ENCODE peak calls at places on chromosome 7, in five cellular contexts. One of them, this sample, is unnamed.

GRCh38 chr7:56181010-56181409 is 64.8 kb upstream of the NUPR2 start:
- DNase-seq in BJ: no peak
- DNase-seq in fibroblast of pulmonary artery: no peak
- DNase-seq in activated naive CD4-positive, alpha-beta T cell treated with anti-CD3 and anti-CD28 coated beads, Interleukin-2, amount 10 ng/mL, durations not matched to agents 7 days and 5 days: no peak
- DNase-seq in T-helper 9 cell: no peak
- DNase-seq in this sample: no peak

GRCh38 chr7:21352540-21353387 is 75.1 kb upstream of the SP4 start:
- DNase-seq in fibroblast of pulmonary artery: no peak
- DNase-seq in activated naive CD4-positive, alpha-beta T cell treated with anti-CD3 and anti-CD28 coated beads, Interleukin-2, amount 10 ng/mL, durations not matched to agents 7 days and 5 days: peak; percentile 42
- DNase-seq in BJ: no peak
- DNase-seq in T-helper 9 cell: no peak
- DNase-seq in this sample: no peak

GRCh38 chr7:64878684-64879083 is 24.4 kb upstream of the ZNF273 start:
- DNase-seq in BJ: no peak
- DNase-seq in fibroblast of pulmonary artery: no peak
- DNase-seq in activated naive CD4-positive, alpha-beta T cell treated with anti-CD3 and anti-CD28 coated beads, Interleukin-2, amount 10 ng/mL, durations not matched to agents 7 days and 5 days: no peak
- DNase-seq in T-helper 9 cell: no peak
- DNase-seq in this sample: no peak

GRCh38 chr7:159317294-159317693 is 172.6 kb upstream of the VIPR2 start:
- DNase-seq in activated naive CD4-positive, alpha-beta T cell treated with anti-CD3 and anti-CD28 coated beads, Interleukin-2, amount 10 ng/mL, durations not matched to agents 7 days and 5 days: no peak
- DNase-seq in fibroblast of pulmonary artery: no peak
- DNase-seq in BJ: no peak
- DNase-seq in T-helper 9 cell: no peak
- DNase-seq in this sample: no peak

GRCh38 chr7:77200542-77200941 is 923 bp upstream of the FGL2 start:
- DNase-seq in activated naive CD4-positive, alpha-beta T cell treated with anti-CD3 and anti-CD28 coated beads, Interleukin-2, amount 10 ng/mL, durations not matched to agents 7 days and 5 days: no peak
- DNase-seq in T-helper 9 cell: no peak
- DNase-seq in BJ: no peak
- DNase-seq in fibroblast of pulmonary artery: no peak
- DNase-seq in this sample: peak; percentile 23

GRCh38 chr7:46028246-46028645 is 107.2 kb upstream of the IGFBP3 start:
- DNase-seq in T-helper 9 cell: no peak
- DNase-seq in fibroblast of pulmonary artery: no peak
- DNase-seq in activated naive CD4-positive, alpha-beta T cell treated with anti-CD3 and anti-CD28 coated beads, Interleukin-2, amount 10 ng/mL, durations not matched to agents 7 days and 5 days: no peak
- DNase-seq in BJ: no peak
- DNase-seq in this sample: no peak

GRCh38 chr7:75571209-75571608 is 79.1 kb downstream of the SPDYE5 start:
- DNase-seq in activated naive CD4-positive, alpha-beta T cell treated with anti-CD3 and anti-CD28 coated beads, Interleukin-2, amount 10 ng/mL, durations not matched to agents 7 days and 5 days: no peak
- DNase-seq in fibroblast of pulmonary artery: no peak
- DNase-seq in BJ: no peak
- DNase-seq in T-helper 9 cell: no peak
- DNase-seq in this sample: no peak

GRCh38 chr7:32958046-32959025 is 1.1 kb downstream of the FKBP9 start:
- DNase-seq in T-helper 9 cell: no peak
- DNase-seq in BJ: no peak
- DNase-seq in activated naive CD4-positive, alpha-beta T cell treated with anti-CD3 and anti-CD28 coated beads, Interleukin-2, amount 10 ng/mL, durations not matched to agents 7 days and 5 days: no peak
- DNase-seq in fibroblast of pulmonary artery: peak; percentile 82
- DNase-seq in this sample: no peak

GRCh38 chr7:65983965-65984654 is 2.1 kb upstream of the GUSB start:
- DNase-seq in BJ: no peak
- DNase-seq in fibroblast of pulmonary artery: no peak
- DNase-seq in T-helper 9 cell: no peak
- DNase-seq in activated naive CD4-positive, alpha-beta T cell treated with anti-CD3 and anti-CD28 coated beads, Interleukin-2, amount 10 ng/mL, durations not matched to agents 7 days and 5 days: no peak
- DNase-seq in this sample: no peak

GRCh38 chr7:42877852-42878251 is 34.0 kb downstream of the C7orf25 start:
- DNase-seq in fibroblast of pulmonary artery: no peak
- DNase-seq in activated naive CD4-positive, alpha-beta T cell treated with anti-CD3 and anti-CD28 coated beads, Interleukin-2, amount 10 ng/mL, durations not matched to agents 7 days and 5 days: no peak
- DNase-seq in T-helper 9 cell: no peak
- DNase-seq in BJ: no peak
- DNase-seq in this sample: no peak